ENCODE peak calls at places on chromosomes 2 and 18, in ten cellular contexts. U is stimulated activated naive CD8-positive, alpha-beta T cell treated with anti-CD3 and anti-CD28 coated beads, Interleukin-15, amount 100 ng/mL, for 72 hours; O is sciatic nerve; A is NCI-H510A treated with DMSO at 0.1 percent for 48 hours; C is A172; D is stimulated activated CD8-positive, alpha-beta memory T cell treated with anti-CD3 and anti-CD28 coated beads, Interleukin-15, amount 100 ng/mL, for 1 hour; P is left colon; R is mucosa of gallbladder; M is stimulated activated CD4-positive, alpha-beta T cell treated with anti-CD3 and anti-CD28 coated beads, Interleukin-2, amount 100 ng/mL, for 24 hours; I is cardiac fibroblast. N is an unnamed sample.

GRCh38 chr18:68566991-68567390 is 147.9 kb downstream of the TMX3 start:
- DNase-seq in R (no peak), A (no peak), C (no peak), I (no peak), U (no peak), M (no peak), P (no peak), O (no peak), D (no peak), N (no peak)

GRCh38 chr2:167550448-167550847 is 662.2 kb downstream of the XIRP2 start:
- DNase-seq in M (no peak), D (no peak), C (peak), P (no peak), U (no peak), A (no peak), O (no peak), I (peak), R (no peak), N (peak)

GRCh38 chr2:66576381-66577330 is 141.7 kb downstream of the MEIS1 start:
- DNase-seq in D (no peak), R (no peak), I (peak), U (peak), O (no peak), A (peak), M (no peak), P (no peak), C (peak), N (peak)

GRCh38 chr2:112691761-112692370 is 29.0 kb upstream of the NT5DC4 start:
- DNase-seq in A (no peak), P (no peak), D (no peak), O (no peak), R (no peak), C (peak), I (peak), M (no peak), U (no peak), N (no peak)

GRCh38 chr2:107336536-107336935 is 450.6 kb upstream of the ST6GAL2 start:
- DNase-seq in R (no peak), D (no peak), C (no peak), U (no peak), P (no peak), A (no peak), M (no peak), I (peak), O (no peak), N (no peak)

GRCh38 chr18:48915621-48916425 is 34.9 kb downstream of the SMAD7 start:
- DNase-seq in D (no peak), R (no peak), O (no peak), P (no peak), U (no peak), A (no peak), I (no peak), C (no peak), M (no peak), N (no peak)

GRCh38 chr2:190678444-190679162 is 29.7 kb downstream of the NAB1 start:
- DNase-seq in A (no peak), O (no peak), R (no peak), C (no peak), U (no peak), M (peak), I (peak), P (no peak), D (no peak), N (no peak)

GRCh38 chr2:66987747-66988146 is 409.4 kb upstream of the ETAA1 start:
- DNase-seq in O (no peak), M (no peak), A (no peak), P (no peak), I (no peak), U (no peak), D (no peak), C (no peak), R (no peak), N (no peak)

GRCh38 chr2:238013806-238014205 is 47.0 kb downstream of the UBE2F start:
- DNase-seq in A (no peak), R (no peak), C (no peak), U (no peak), D (no peak), P (no peak), M (no peak), O (no peak), I (no peak), N (no peak)

GRCh38 chr2:2014251-2014761 is 270.0 kb upstream of the PXDN start:
- DNase-seq in A (no peak), O (peak), D (no peak), U (no peak), C (peak), P (no peak), R (peak), M (no peak), I (peak), N (no peak)

GRCh38 chr2:46097714-46098480 is 199.3 kb upstream of the EPAS1 start:
- DNase-seq in P (peak), A (no peak), D (no peak), O (peak), U (no peak), R (peak), I (peak), M (no peak), C (peak), N (peak)

GRCh38 chr18:11387880-11388279 is 221.5 kb upstream of the SLC35G4 start:
- DNase-seq in R (peak), M (no peak), O (peak), P (no peak), A (no peak), U (no peak), D (no peak), C (peak), I (peak), N (peak)

GRCh38 chr18:28905509-28905908 is 728.6 kb upstream of the CDH2 start:
- DNase-seq in C (peak), I (peak), D (no peak), O (no peak), U (no peak), R (no peak), A (no peak), M (no peak), P (no peak), N (peak)

GRCh38 chr2:217466104-217466503 is 536.7 kb downstream of the TNS1 start:
- DNase-seq in P (no peak), O (no peak), U (no peak), C (no peak), M (no peak), R (no peak), I (no peak), D (no peak), A (no peak), N (no peak)

GRCh38 chr2:120677696-120678095 is 58.0 kb upstream of the GLI2 start:
- DNase-seq in P (no peak), I (no peak), U (no peak), C (no peak), D (no peak), A (no peak), R (no peak), O (no peak), M (no peak), N (no peak)

GRCh38 chr18:63949068-63949737 is at the start of gene HMSD:
- DNase-seq in A (peak), U (peak), R (peak), O (peak), I (peak), M (peak), D (no peak), P (peak), C (peak), N (peak)

GRCh38 chr18:34787931-34788532 is 77.9 kb downstream of the DTNA start:
- DNase-seq in P (no peak), U (peak), C (peak), D (no peak), M (peak), O (no peak), R (peak), A (peak), I (peak), N (peak)

GRCh38 chr2:74146929-74147728 is 583 bp downstream of the BOLA3 start:
- DNase-seq in R (no peak), P (peak), U (no peak), I (peak), M (no peak), A (no peak), D (no peak), C (peak), O (no peak), N (no peak)

GRCh38 chr18:9016819-9017169 is 85.7 kb upstream of the NDUFV2 start:
- DNase-seq in I (no peak), P (no peak), A (no peak), M (no peak), U (no peak), O (no peak), R (no peak), C (no peak), D (no peak), N (no peak)

N was measured in A673.